ENCODE peak calls at places on chromosomes 7 and 10, in nine cellular contexts. A, X, Z, F, B, Q, H, P and D are unnamed samples. For H3K4me1, the result is how much of the 10 kb centered on the place peaks cover.

GRCh38 chr7:139767561-139767982 is 10.2 kb downstream of the HIPK2 start:
- DNase-seq in X (peak), P (no peak), Z (no peak), A (peak), B (peak), F (no peak), Q (no peak), H (no peak), D (peak)

GRCh38 chr10:88174391-88174790 is 311.0 kb downstream of the PTEN start:
- DNase-seq in Z (no peak), H (no peak), F (no peak), P (no peak), Q (no peak), X (no peak), A (no peak), B (no peak), D (no peak)

GRCh38 chr10:5812283-5813090 is 747 bp downstream of the GDI2 start:
- DNase-seq in Z (peak), H (no peak), B (peak), P (peak), Q (peak), A (no peak), X (peak), F (peak), D (no peak)

GRCh38 chr10:126158537-126158936 is 229.7 kb downstream of the ADAM12 start:
- DNase-seq in H (no peak), B (no peak), F (no peak), Z (no peak), Q (no peak), P (no peak), X (no peak), A (no peak), D (no peak)

GRCh38 chr10:124995605-124996004 is 53.7 kb downstream of the ZRANB1 start:
- DNase-seq in B (no peak), A (no peak), H (no peak), F (no peak), Q (no peak), X (no peak), P (no peak), Z (no peak), D (no peak)

GRCh38 chr7:27103489-27104226 is 1.2 kb upstream of the HOXA2 start:
- DNase-seq in F (peak), Z (no peak), Q (peak), B (no peak), H (no peak), X (no peak), A (no peak), P (no peak), D (no peak)

GRCh38 chr7:40882071-40882658 is 747.4 kb downstream of the SUGCT start:
- DNase-seq in B (no peak), Q (no peak), A (no peak), P (no peak), H (no peak), X (no peak), F (no peak), Z (no peak), D (no peak)

GRCh38 chr10:130924138-130924819 is 387.2 kb downstream of the TCERG1L start:
- DNase-seq in A (no peak), X (no peak), Z (no peak), H (no peak), F (no peak), P (no peak), Q (no peak), B (no peak), D (no peak)

GRCh38 chr10:116590590-116591444 is at the start of gene PNLIPRP1:
- DNase-seq in Q (no peak), F (peak), H (no peak), Z (no peak), P (no peak), X (no peak), A (no peak), B (no peak), D (no peak)

GRCh38 chr10:90674927-90675326 is 182.9 kb downstream of the HTR7 start:
- DNase-seq in H (no peak), B (no peak), P (peak), Z (no peak), A (no peak), X (no peak), Q (peak), F (no peak), D (no peak)

DNA sequence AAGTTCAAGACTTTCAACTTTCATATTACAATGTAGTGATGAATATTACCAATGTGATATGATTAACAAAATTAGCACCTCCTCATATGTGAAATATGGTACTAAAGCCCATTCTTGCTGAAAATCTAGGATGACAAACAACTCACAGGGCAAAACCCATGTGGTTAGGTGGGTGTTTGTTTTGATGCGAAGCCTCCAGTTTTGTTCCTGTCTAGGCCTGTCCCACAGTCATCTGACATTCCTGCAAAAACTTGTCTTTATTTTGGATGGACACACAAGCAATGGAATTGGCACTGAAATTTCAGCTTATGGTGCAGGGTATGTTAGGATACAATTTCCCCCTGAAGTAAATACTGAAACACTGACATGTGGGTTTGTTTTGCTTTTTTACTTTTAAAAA is 95.3 kb downstream of the PARD3 start:
- DNase-seq in P (no peak), X (no peak), A (no peak), F (no peak), Q (no peak), H (no peak), Z (no peak), B (no peak), D (no peak)
- H3K4me1 ChIP-seq in P (under half), X (under half), A (under half), F (under half), Q (under half), H (under half), Z (under half), B (under half), D (under half)

GRCh38 chr10:132163278-132163765 is 23.4 kb upstream of the DPYSL4 start:
- DNase-seq in A (peak), P (peak), B (peak), Z (peak), Q (no peak), H (no peak), F (peak), X (peak), D (peak)

GRCh38 chr10:132162021-132162531 is 24.7 kb upstream of the DPYSL4 start:
- DNase-seq in X (peak), H (no peak), A (peak), B (peak), P (no peak), Q (no peak), Z (no peak), F (no peak), D (no peak)

GRCh38 chr10:132163826-132164515 is 22.8 kb upstream of the DPYSL4 start:
- DNase-seq in P (no peak), F (no peak), X (no peak), A (no peak), Z (no peak), H (no peak), B (no peak), Q (no peak), D (no peak)

GRCh38 chr10:132164801-132165278 is 21.9 kb upstream of the DPYSL4 start:
- DNase-seq in Z (peak), P (no peak), X (no peak), B (no peak), Q (no peak), H (no peak), A (no peak), F (peak), D (no peak)

DNA sequence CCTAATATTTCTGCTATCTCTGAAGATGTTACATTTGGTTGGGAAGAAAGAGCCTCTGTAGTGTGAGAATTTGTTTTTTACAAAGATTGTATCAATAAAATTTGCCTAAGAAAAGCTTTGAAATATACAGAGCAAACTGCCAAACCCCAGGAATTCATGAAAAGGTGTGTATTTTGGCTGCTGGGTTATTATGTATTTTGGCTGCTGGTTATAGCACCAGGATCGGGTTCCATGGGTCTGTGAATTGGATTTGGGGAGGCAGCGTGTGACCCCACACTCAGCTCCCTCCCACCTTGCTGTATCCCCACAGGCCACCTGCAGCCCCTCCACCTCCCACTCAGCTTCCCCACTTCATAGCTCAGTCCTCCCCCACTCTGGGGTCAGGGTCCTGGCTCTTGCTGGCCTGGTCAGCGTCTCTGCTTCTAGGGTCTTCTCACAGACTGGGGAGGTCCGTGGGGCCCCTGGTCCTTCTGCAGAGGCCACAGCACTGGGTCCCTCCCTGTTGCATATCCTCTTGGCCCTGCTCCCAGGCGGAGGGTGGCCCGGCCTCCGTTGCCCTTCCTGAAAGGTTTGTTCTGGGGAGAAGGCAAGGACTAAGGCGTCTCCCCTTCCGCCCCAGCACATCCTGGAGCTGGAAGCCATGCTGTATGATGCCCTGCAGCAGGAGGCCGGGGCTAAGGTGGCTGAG is 24.0 kb upstream of the DPYSL4 start:
- DNase-seq in P (no peak), F (peak), Q (no peak), A (no peak), H (no peak), B (no peak), X (no peak), Z (peak), D (no peak)
- H3K27ac ChIP-seq in P (no peak), F (no peak), Q (no peak), A (peak), H (no peak), B (peak), X (no peak), Z (no peak), D (no peak)

GRCh38 chr10:68897336-68897741 is 3.8 kb upstream of the DDX50 start:
- DNase-seq in B (peak), P (peak), A (peak), X (peak), Z (no peak), Q (no peak), F (peak), H (no peak), D (peak)

GRCh38 chr10:68900427-68901105 is 549 bp upstream of the DDX50 start:
- DNase-seq in Z (peak), X (no peak), H (peak), B (peak), A (no peak), Q (peak), F (no peak), P (peak), D (no peak)

GRCh38 chr10:68899186-68899745 is 1.8 kb upstream of the DDX50 start:
- DNase-seq in P (no peak), H (no peak), X (no peak), Q (no peak), F (no peak), Z (no peak), B (no peak), A (no peak), D (no peak)

GRCh38 chr10:68901106-68901927 is at the start of gene DDX50:
- DNase-seq in A (peak), X (peak), F (peak), B (peak), Q (peak), H (peak), Z (peak), P (peak), D (peak)

DNA sequence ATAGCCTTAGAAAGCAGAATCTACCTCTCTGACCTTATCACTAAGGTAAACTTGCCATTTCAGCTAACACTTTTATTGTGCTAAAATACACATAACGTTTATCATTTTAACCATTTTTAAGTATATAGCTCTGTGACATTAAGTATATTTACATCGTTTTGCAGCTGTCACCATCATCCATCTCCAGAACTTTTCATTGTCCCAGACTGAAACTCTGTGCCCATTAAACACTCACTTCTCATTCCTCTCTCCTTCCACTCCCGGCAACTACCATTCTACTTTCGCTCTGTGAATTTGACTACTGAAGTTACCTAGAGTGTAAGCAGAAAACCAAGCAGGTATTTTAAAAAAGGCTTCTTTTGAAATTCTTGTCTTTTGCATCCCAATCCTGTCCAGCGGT is 1.3 kb downstream of the DDX50 start:
- DNase-seq in H (no peak), A (no peak), B (no peak), P (no peak), X (no peak), F (no peak), Q (no peak), Z (no peak), D (no peak)
- H3K4me3 ChIP-seq in H (no peak), A (no peak), B (peak), P (peak), X (peak), F (no peak), Q (peak), Z (no peak), D (peak)

GRCh38 chr10:26804418-26805393 is 56.1 kb downstream of the ABI1 start:
- DNase-seq in F (no peak), Z (no peak), Q (no peak), B (no peak), X (no peak), A (peak), H (no peak), P (no peak), D (peak)

GRCh38 chr10:26803849-26804248 is 56.9 kb downstream of the ABI1 start:
- DNase-seq in B (no peak), X (no peak), Z (no peak), P (no peak), A (no peak), Q (no peak), H (no peak), F (no peak), D (no peak)

GRCh38 chr10:26806557-26806956 is 54.2 kb downstream of the ABI1 start:
- DNase-seq in A (no peak), F (no peak), B (no peak), X (no peak), P (no peak), Z (no peak), H (no peak), Q (no peak), D (no peak)

GRCh38 chr10:26807532-26807931 is 53.2 kb downstream of the ABI1 start:
- DNase-seq in Q (no peak), F (no peak), B (no peak), H (no peak), P (no peak), Z (no peak), X (no peak), A (no peak), D (no peak)

DNA sequence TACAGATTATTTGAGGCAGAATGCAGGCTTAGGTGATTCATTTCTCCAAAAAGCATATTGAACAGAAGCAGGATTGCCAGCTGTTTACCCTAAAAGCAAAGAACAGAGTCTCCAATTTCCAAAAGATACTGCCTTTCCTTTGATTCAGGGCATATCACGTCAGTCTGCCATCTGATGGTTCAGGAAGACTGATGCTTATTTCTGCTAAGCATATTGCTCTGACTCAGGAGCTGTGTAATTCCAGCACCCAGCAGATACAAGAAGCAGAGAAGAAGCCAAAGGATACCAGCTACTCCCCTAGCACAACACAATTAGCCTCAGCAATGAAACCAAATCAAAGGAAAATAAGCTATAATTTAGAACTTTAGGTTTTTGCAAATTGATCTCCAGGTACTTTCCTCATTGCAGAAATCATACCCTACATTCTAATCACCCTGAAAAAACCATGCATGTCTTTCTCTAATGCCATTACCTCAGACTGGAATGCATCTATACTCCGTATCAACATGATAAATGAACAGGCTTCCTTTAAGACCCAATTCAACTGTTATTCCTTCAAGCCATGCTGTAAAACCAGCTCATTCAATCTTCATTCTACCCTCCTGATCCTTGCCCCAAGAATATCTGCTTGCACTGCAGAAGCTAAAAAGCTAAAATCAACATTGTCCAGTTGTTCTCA is 55.1 kb downstream of the ABI1 start:
- DNase-seq in B (no peak), P (peak), Q (no peak), X (no peak), F (no peak), H (no peak), A (no peak), Z (no peak), D (no peak)
- H3K4me1 ChIP-seq in B (half or more), P (under half), Q (under half), X (under half), F (under half), H (under half), A (half or more), Z (half or more), D (under half)

DNA sequence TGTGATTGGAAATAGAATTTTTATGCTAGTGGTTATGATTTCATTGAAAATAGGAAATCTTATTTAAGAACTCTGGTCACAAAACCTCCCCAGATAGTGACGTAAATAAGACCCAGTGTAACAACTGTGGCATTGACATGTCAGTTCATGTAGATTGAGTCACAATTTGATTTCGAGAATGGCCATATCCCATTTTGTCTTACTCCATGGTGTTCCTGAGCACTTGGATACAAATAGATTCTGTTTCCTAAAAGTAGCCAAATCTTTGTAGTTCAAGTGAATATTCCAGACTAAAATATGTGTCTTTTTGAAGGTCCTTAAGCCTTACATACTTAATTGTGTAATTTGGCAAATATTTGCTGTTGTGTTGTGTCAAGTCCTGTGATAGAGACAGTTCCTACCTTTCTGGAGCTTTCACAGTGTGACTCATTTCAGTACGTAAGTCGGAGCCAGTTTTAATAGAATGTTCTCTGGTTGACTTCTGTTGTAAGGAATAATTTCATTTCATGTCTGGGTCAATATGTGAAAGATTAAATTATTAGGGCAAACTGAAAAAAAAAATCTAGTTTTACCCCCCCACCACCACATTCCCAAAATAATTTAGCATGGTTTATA is 37.1 kb upstream of the TOMM7 start:
- DNase-seq in Q (no peak), H (no peak), A (no peak), X (no peak), P (peak), B (no peak), F (no peak), Z (no peak), D (no peak)
- H3K27ac ChIP-seq in Q (peak), H (no peak), A (no peak), X (no peak), P (peak), B (peak), F (no peak), Z (peak), D (no peak)

DNA sequence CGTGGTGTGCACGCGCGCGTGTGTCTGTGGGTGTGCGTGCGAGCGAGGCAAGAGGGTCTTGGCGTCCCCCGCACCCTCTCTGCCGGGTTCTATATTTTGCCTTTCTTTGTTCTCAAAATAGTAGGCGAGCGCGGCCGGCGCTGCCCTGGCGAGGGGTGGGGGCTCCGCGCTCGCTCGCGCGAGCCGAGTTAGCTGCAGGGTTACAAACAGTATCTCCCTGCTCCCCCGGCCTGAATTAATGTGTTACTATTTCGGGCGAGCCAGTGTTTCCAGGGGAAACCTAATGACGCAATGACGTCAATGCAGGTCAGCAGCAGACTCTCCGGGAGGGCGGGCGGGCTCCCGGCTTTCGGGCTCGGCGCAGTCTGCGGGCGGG is 73.8 kb upstream of the LEP start:
- DNase-seq in Q (no peak), P (peak), Z (no peak), A (no peak), B (no peak), H (no peak), F (no peak), X (no peak), D (no peak)
- H3K4me3 ChIP-seq in Q (peak), P (peak), Z (peak), A (no peak), B (no peak), H (peak), F (peak), X (peak), D (no peak)

DNA sequence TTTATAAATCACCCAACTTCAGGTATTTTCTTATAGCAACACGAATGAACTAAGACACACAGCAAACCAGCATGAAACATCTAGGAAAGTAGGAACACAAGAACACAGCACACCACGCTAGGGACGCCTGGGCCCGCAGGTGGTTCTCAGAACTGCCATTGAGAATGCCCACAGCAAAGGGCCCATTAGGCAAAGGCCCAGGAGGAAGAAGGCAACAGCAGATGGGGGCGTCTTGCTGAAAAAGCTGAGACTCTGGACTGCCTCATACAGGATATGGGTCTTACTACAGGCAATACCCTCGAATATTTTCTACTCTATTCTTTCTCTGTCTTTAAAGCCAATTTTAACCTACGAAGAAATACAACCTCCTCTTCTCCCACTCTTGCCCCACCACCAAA is 77.3 kb downstream of the PARD3 start:
- DNase-seq in A (no peak), Z (no peak), P (no peak), B (no peak), X (no peak), Q (no peak), F (no peak), H (no peak), D (no peak)
- H3K4me1 ChIP-seq in A (under half), Z (under half), P (under half), B (under half), X (under half), Q (under half), F (under half), H (under half), D (under half)